ENCODE peak calls at places on chromosome 6, in six cellular contexts. F is naive thymus-derived CD4-positive, alpha-beta T cell; R is breast epithelium; T is neuronal stem cell; J is H7; H is AG10803. O is an unnamed sample.

GRCh38 chr6:26045939-26046368 is 41.3 kb upstream of the HFE start:
- DNase-seq in T (no peak), H (no peak), J (no peak), F (no peak), R (no peak), O (no peak)

GRCh38 chr6:168711049-168711640 is 270.2 kb downstream of the SMOC2 start:
- DNase-seq in H (no peak), J (peak; percentile 57), T (no peak), R (no peak), F (no peak), O (no peak)

GRCh38 chr6:89613790-89614189 is 24.8 kb downstream of the LYRM2 start:
- DNase-seq in F (no peak), J (no peak), T (no peak), R (no peak), H (no peak), O (no peak)

GRCh38 chr6:4936681-4937041 is 67.2 kb downstream of the RPP40 start:
- DNase-seq in R (no peak), F (peak; percentile 30), T (no peak), H (peak; percentile 63), J (no peak), O (peak; percentile 59)

GRCh38 chr6:221531-222349 is 70.5 kb upstream of the DUSP22 start:
- DNase-seq in J (no peak), T (no peak), H (peak; percentile 37), F (no peak), R (no peak), O (no peak)

GRCh38 chr6:154471609-154472362 is 38.7 kb downstream of the CNKSR3 start:
- DNase-seq in J (no peak), T (no peak), R (no peak), F (no peak), H (no peak), O (no peak)

GRCh38 chr6:144528605-144529425 is 243.7 kb downstream of the UTRN start:
- DNase-seq in T (peak; percentile 63), F (no peak), R (no peak), J (no peak), H (peak; percentile 29), O (no peak)

GRCh38 chr6:32637219-32637880 is at the start of gene HLA-DQA1:
- DNase-seq in H (no peak), F (no peak), R (no peak), J (no peak), T (no peak), O (peak; percentile 1)

GRCh38 chr6:130843575-130844320 is 16.5 kb downstream of the SMLR1 start:
- DNase-seq in J (no peak), H (peak; percentile 44), T (peak; percentile 23), F (peak; percentile 74), R (no peak), O (peak; percentile 26)

GRCh38 chr6:45479834-45480696 is 102.3 kb upstream of the SUPT3H start:
- DNase-seq in R (no peak), F (no peak), J (no peak), H (peak; percentile 82), T (no peak), O (peak; percentile 73)

GRCh38 chr6:104638841-104639290 is 220.9 kb downstream of the HACE1 start:
- DNase-seq in H (no peak), R (no peak), F (no peak), J (no peak), T (no peak), O (no peak)

GRCh38 chr6:32096394-32097258 is 12.5 kb downstream of the TNXB start:
- DNase-seq in J (peak; percentile 81), T (no peak), F (no peak), H (no peak), R (no peak), O (no peak)

GRCh38 chr6:22737331-22737730 is 168.0 kb downstream of the HDGFL1 start:
- DNase-seq in J (peak; percentile 23), F (no peak), T (peak; percentile 64), R (no peak), H (peak; percentile 25), O (peak; percentile 51)

GRCh38 chr6:149499066-149499465 is 14.3 kb upstream of the ZC3H12D start:
- DNase-seq in H (peak; percentile 56), F (no peak), J (no peak), T (no peak), R (no peak), O (no peak)

GRCh38 chr6:127328043-127328442 is 15.4 kb downstream of the ECHDC1 start:
- DNase-seq in F (no peak), J (no peak), R (no peak), H (peak; percentile 11), T (no peak), O (no peak)

GRCh38 chr6:24494726-24495515 is at the start of gene ALDH5A1:
- DNase-seq in H (peak; percentile 34), J (peak; percentile 85), T (peak; percentile 62), F (peak; percentile 86), R (peak; percentile 68), O (peak; percentile 68)

GRCh38 chr6:105346052-105346451 is 56.8 kb downstream of the PREP start:
- DNase-seq in T (no peak), J (no peak), R (no peak), H (peak; percentile 74), F (no peak), O (no peak)

GRCh38 chr6:139452176-139452876 is 77.9 kb upstream of the CITED2 start:
- DNase-seq in T (no peak), H (peak; percentile 62), R (no peak), F (no peak), J (no peak), O (no peak)

GRCh38 chr6:137332637-137333228 is 113.5 kb upstream of the IFNGR1 start:
- DNase-seq in J (no peak), T (no peak), F (no peak), R (no peak), H (peak; percentile 65), O (no peak)

GRCh38 chr6:88380083-88380482 is 213.9 kb upstream of the CNR1 start:
- DNase-seq in F (no peak), T (no peak), R (no peak), J (no peak), H (peak; percentile 79), O (no peak)

GRCh38 chr6:150072201-150072600 is 3.3 kb upstream of the ULBP3 start:
- DNase-seq in R (peak; percentile 69), J (peak; percentile 52), H (peak; percentile 39), F (no peak), T (no peak), O (no peak)

GRCh38 chr6:52650946-52651345 is 20.0 kb upstream of the TMEM14A start:
- DNase-seq in J (no peak), T (no peak), H (peak; percentile 42), R (no peak), F (no peak), O (no peak)

GRCh38 chr6:130115036-130115435 is 96.7 kb downstream of the L3MBTL3 start:
- DNase-seq in J (no peak), T (no peak), R (no peak), F (no peak), H (no peak), O (no peak)

GRCh38 chr6:137623293-137623692 is 129.1 kb upstream of the OLIG3 start:
- DNase-seq in T (no peak), F (no peak), R (no peak), J (no peak), H (no peak), O (no peak)

GRCh38 chr6:161133973-161134372 is 139.9 kb downstream of the AGPAT4 start:
- DNase-seq in T (no peak), R (no peak), F (no peak), H (no peak), J (peak; percentile 5), O (no peak)

GRCh38 chr6:50819527-50819905 is 845 bp downstream of the TFAP2B start:
- DNase-seq in H (peak; percentile 3), R (no peak), J (peak; percentile 77), T (no peak), F (no peak), O (no peak)

GRCh38 chr6:50817638-50817950 is 1.1 kb upstream of the TFAP2B start:
- DNase-seq in F (no peak), H (no peak), R (no peak), J (no peak), T (no peak), O (no peak)

GRCh38 chr6:50819906-50820589 is 1.4 kb downstream of the TFAP2B start:
- DNase-seq in J (peak; percentile 76), T (no peak), H (no peak), F (no peak), R (no peak), O (no peak)

GRCh38 chr6:50816947-50817637 is 1.6 kb upstream of the TFAP2B start:
- DNase-seq in R (no peak), T (no peak), J (no peak), F (no peak), H (no peak), O (no peak)

GRCh38 chr6:50818673-50819072 is at the start of gene TFAP2B:
- DNase-seq in F (no peak), R (no peak), J (no peak), H (no peak), T (no peak), O (no peak)
- H3K4me3 ChIP-seq in F (no peak within 1 kb of the TSS), R (peak within 1 kb of the TSS; percentile 78), J (no peak within 1 kb of the TSS), H (peak within 1 kb of the TSS; percentile 29), T (no peak within 1 kb of the TSS), O (no peak within 1 kb of the TSS)

GRCh38 chr6:30612687-30613248 is 4.3 kb downstream of the PPP1R10 start:
- DNase-seq in F (no peak), J (no peak), R (no peak), T (no peak), H (peak; percentile 61), O (no peak)
- H3K4me3 ChIP-seq in F (no peak overlapping the region), J (no peak overlapping the region), R (no peak overlapping the region), T (no peak overlapping the region), H (no peak overlapping the region), O (no peak overlapping the region)

GRCh38 chr6:151275566-151275965 is 35.8 kb downstream of the AKAP12 start:
- DNase-seq in F (no peak), J (no peak), H (no peak), R (no peak), T (no peak), O (no peak)

GRCh38 chr6:151279891-151280290 is 40.1 kb downstream of the AKAP12 start:
- DNase-seq in J (no peak), F (no peak), T (no peak), H (no peak), R (no peak), O (no peak)

GRCh38 chr6:151275121-151275520 is 35.4 kb downstream of the AKAP12 start:
- DNase-seq in H (no peak), T (no peak), F (no peak), R (no peak), J (no peak), O (no peak)

DNA sequence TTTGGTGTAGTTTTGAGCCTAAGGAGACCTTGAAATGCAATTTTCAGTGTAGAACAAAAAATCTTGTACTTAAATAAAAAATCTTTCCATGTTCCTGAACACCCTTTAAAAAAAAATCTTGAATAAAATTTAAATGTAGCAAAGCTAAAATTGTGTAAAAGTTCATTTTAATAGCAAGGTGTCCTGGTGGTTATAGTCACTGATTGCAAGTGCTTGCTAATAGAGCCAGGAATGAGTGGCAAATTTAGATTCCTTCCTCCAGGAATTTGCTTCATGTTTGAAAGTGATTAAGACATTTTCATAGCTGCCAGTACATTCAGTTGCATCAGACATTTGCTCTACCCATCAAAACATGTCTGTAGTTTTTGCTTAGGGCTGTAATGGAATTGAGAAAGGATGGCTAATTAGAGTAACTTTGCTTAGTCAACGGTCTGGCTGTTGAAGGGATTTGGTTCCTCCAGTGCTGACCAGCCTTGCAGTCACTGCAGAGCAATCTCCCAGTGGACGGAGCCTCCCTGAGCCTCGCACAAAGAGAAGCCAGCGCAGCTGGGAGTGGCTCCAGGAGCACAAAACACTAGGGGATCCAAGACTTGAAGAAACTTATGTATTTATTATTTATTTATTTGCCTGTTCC is 36.5 kb downstream of the AKAP12 start:
- DNase-seq in J (peak; percentile 55), R (no peak), H (peak; percentile 95), T (no peak), F (no peak), O (no peak)
- H3K4me3 ChIP-seq in J (no peak overlapping the region), R (no peak overlapping the region), H (no peak overlapping the region), T (no peak overlapping the region), F (no peak overlapping the region), O (no peak overlapping the region)

GRCh38 chr6:78947962-78948361 is 80.6 kb downstream of the IRAK1BP1 start:
- DNase-seq in F (no peak), R (no peak), J (no peak), T (no peak), H (peak; percentile 25), O (no peak)
- H3K4me3 ChIP-seq in F (no peak overlapping the region), R (no peak overlapping the region), J (no peak overlapping the region), T (no peak overlapping the region), H (no peak overlapping the region), O (no peak overlapping the region)

O was measured in Jurkat, Clone E6-1.